ENCODE peak calls at places on chromosomes 6 and 20, in eight cellular contexts. B is fibroblast of the aortic adventitia, R is ELR, E is GM06990, P is LoVo, T is neuronal stem cell, G is H54, Y is endodermal cell. F is an unnamed sample.

GRCh38 chr6:29081312-29081711 is 5.8 kb downstream of the OR2B3 start:
- DNase-seq in B (no peak), R (no peak), E (no peak), P (no peak), T (no peak), G (no peak), Y (no peak), F (no peak)

GRCh38 chr6:153814136-153814535 is 224.9 kb upstream of the OPRM1 start:
- DNase-seq in B (no peak), R (peak; percentile 4), E (no peak), P (no peak), T (no peak), G (no peak), Y (peak; percentile 90), F (no peak)

GRCh38 chr20:20303742-20304141 is 64.2 kb upstream of the INSM1 start:
- DNase-seq in B (no peak), R (no peak), E (no peak), P (no peak), T (no peak), G (no peak), Y (no peak), F (no peak)

GRCh38 chr6:3259491-3259958 is 778 bp downstream of the PSMG4 start:
- DNase-seq in B (peak; percentile 35), R (peak; percentile 59), E (peak; percentile 57), P (peak; percentile 15), T (no peak), G (peak; percentile 61), Y (peak; percentile 82), F (no peak)

GRCh38 chr6:105111871-105112270 is 67.9 kb downstream of the POPDC3 start:
- DNase-seq in B (no peak), R (no peak), E (no peak), P (no peak), T (no peak), G (no peak), Y (no peak), F (no peak)

GRCh38 chr6:80425089-80425823 is 318.8 kb downstream of the BCKDHB start:
- DNase-seq in B (peak; percentile 98), R (peak; percentile 94), E (no peak), P (no peak), T (no peak), G (no peak), Y (no peak), F (no peak)

GRCh38 chr20:51412991-51413471 is 129.5 kb downstream of the NFATC2 start:
- DNase-seq in B (no peak), R (peak; percentile 19), E (no peak), P (no peak), T (no peak), G (no peak), Y (peak; percentile 77), F (no peak)

GRCh38 chr6:53616450-53617357 is 48.9 kb downstream of the KLHL31 start:
- DNase-seq in B (no peak), R (no peak), E (no peak), P (peak; percentile 69), T (no peak), G (no peak), Y (no peak), F (no peak)

GRCh38 chr6:41599015-41599835 is 39.0 kb upstream of the MDFI start:
- DNase-seq in B (no peak), R (no peak), E (no peak), P (no peak), T (no peak), G (no peak), Y (no peak), F (no peak)

GRCh38 chr6:129276986-129277385 is 394.0 kb downstream of the LAMA2 start:
- DNase-seq in B (peak; percentile 5), R (no peak), E (no peak), P (no peak), T (no peak), G (no peak), Y (no peak), F (no peak)

GRCh38 chr20:5971203-5971602 is 20.8 kb downstream of the MCM8 start:
- DNase-seq in B (no peak), R (no peak), E (no peak), P (no peak), T (no peak), G (no peak), Y (no peak), F (no peak)

GRCh38 chr6:93124226-93124625 is 295.1 kb downstream of the EPHA7 start:
- DNase-seq in B (no peak), R (no peak), E (no peak), P (no peak), T (no peak), G (no peak), Y (no peak), F (no peak)

GRCh38 chr20:37543828-37544227 is 16.2 kb upstream of the BLCAP start:
- DNase-seq in B (peak; percentile 60), R (peak; percentile 65), E (no peak), P (no peak), T (no peak), G (no peak), Y (no peak), F (no peak)

GRCh38 chr6:106084973-106085686 is 1.0 kb upstream of the PRDM1 start:
- DNase-seq in B (no peak), R (peak; percentile 84), E (no peak), P (no peak), T (no peak), G (no peak), Y (no peak), F (no peak)

GRCh38 chr6:41470341-41471063 is 75.7 kb upstream of the FOXP4 start:
- DNase-seq in B (peak; percentile 35), R (peak; percentile 62), E (no peak), P (no peak), T (no peak), G (no peak), Y (peak; percentile 84), F (no peak)

GRCh38 chr6:142764306-142764705 is 180.7 kb downstream of the HIVEP2 start:
- DNase-seq in B (no peak), R (no peak), E (no peak), P (no peak), T (no peak), G (no peak), Y (no peak), F (no peak)

GRCh38 chr6:579339-579738 is 77.6 kb downstream of the HUS1B start:
- DNase-seq in B (peak; percentile 22), R (peak; percentile 44), E (no peak), P (no peak), T (no peak), G (no peak), Y (no peak), F (no peak)

GRCh38 chr20:8414611-8415274 is 282.7 kb downstream of the PLCB1 start:
- DNase-seq in B (peak; percentile 76), R (peak; percentile 46), E (peak; percentile 40), P (no peak), T (no peak), G (no peak), Y (no peak), F (peak; percentile 37)

GRCh38 chr6:132025468-132025867 is 74.3 kb upstream of the CCN2 start:
- DNase-seq in B (no peak), R (no peak), E (no peak), P (no peak), T (no peak), G (no peak), Y (peak; percentile 49), F (no peak)

GRCh38 chr20:25248501-25249172 is 752 bp downstream of the PYGB start:
- DNase-seq in B (peak; percentile 63), R (peak; percentile 55), E (no peak), P (no peak), T (peak; percentile 50), G (peak; percentile 43), Y (peak; percentile 76), F (no peak)

GRCh38 chr20:4720121-4720976 is 1.4 kb upstream of the PRND start:
- DNase-seq in B (peak; percentile 81), R (peak; percentile 78), E (peak; percentile 85), P (peak; percentile 52), T (peak; percentile 78), G (peak; percentile 68), Y (peak; percentile 90), F (peak; percentile 2)

GRCh38 chr6:135703621-135704020 is 147.9 kb upstream of the PDE7B start:
- DNase-seq in B (no peak), R (no peak), E (peak; percentile 21), P (no peak), T (no peak), G (no peak), Y (no peak), F (no peak)

GRCh38 chr20:41738584-41739193 is 120.5 kb upstream of the CHD6 start:
- DNase-seq in B (peak; percentile 53), R (peak; percentile 62), E (no peak), P (peak; percentile 46), T (peak; percentile 41), G (peak; percentile 33), Y (peak; percentile 86), F (no peak)

GRCh38 chr6:114650891-114651290 is 308.1 kb upstream of the HS3ST5 start:
- DNase-seq in B (no peak), R (no peak), E (no peak), P (no peak), T (no peak), G (no peak), Y (no peak), F (no peak)

GRCh38 chr6:100617633-100618348 is 153.1 kb upstream of the SIM1 start:
- DNase-seq in B (no peak), R (peak; percentile 82), E (no peak), P (no peak), T (no peak), G (no peak), Y (no peak), F (no peak)

GRCh38 chr6:26553264-26553738 is 15.1 kb downstream of the HMGN4 start:
- DNase-seq in B (peak; percentile 88), R (peak; percentile 78), E (peak; percentile 72), P (peak; percentile 73), T (peak; percentile 73), G (no peak), Y (peak; percentile 90), F (peak; percentile 13)

GRCh38 chr20:14921546-14921945 is 584.1 kb upstream of the FLRT3 start:
- DNase-seq in B (no peak), R (no peak), E (no peak), P (no peak), T (no peak), G (no peak), Y (no peak), F (no peak)

GRCh38 chr20:41750137-41750536 is 132.0 kb upstream of the CHD6 start:
- DNase-seq in B (no peak), R (no peak), E (no peak), P (no peak), T (no peak), G (no peak), Y (no peak), F (no peak)

GRCh38 chr6:13990830-13991229 is 66.1 kb downstream of the RNF182 start:
- DNase-seq in B (no peak), R (no peak), E (no peak), P (no peak), T (no peak), G (no peak), Y (no peak), F (no peak)

GRCh38 chr6:2970753-2971419 is 481 bp downstream of the SERPINB6 start:
- DNase-seq in B (peak; percentile 43), R (peak; percentile 77), E (no peak), P (peak; percentile 34), T (no peak), G (peak; percentile 56), Y (peak; percentile 81), F (no peak)

GRCh38 chr20:18218249-18218648 is 70.1 kb upstream of the ZNF133 start:
- DNase-seq in B (no peak), R (no peak), E (no peak), P (no peak), T (no peak), G (no peak), Y (no peak), F (no peak)

GRCh38 chr6:158560787-158561246 is 926 bp downstream of the TMEM181 start:
- DNase-seq in B (peak; percentile 22), R (peak; percentile 47), E (peak; percentile 40), P (peak; percentile 25), T (no peak), G (no peak), Y (peak; percentile 71), F (no peak)

GRCh38 chr6:41294463-41294862 is 8.0 kb upstream of the TREM1 start:
- DNase-seq in B (no peak), R (no peak), E (no peak), P (no peak), T (no peak), G (no peak), Y (no peak), F (no peak)

GRCh38 chr6:31834367-31834703 is 6.8 kb downstream of the HSPA1B start:
- DNase-seq in B (no peak), R (peak; percentile 92), E (peak; percentile 95), P (peak; percentile 91), T (no peak), G (peak; percentile 78), Y (peak; percentile 90), F (peak; percentile 78)